ENCODE peak calls at places on chromosome 4, in eight cellular contexts. One of them, this sample, is unnamed.

GRCh38 chr4:5383191-5383980 is 325.0 kb downstream of the EVC2 start:
- DNase-seq in epithelial cell of esophagus: no peak
- DNase-seq in germinal center: no peak
- DNase-seq in choroid plexus epithelial cell: no peak
- DNase-seq in EH: peak; percentile 76
- DNase-seq in NCI-H510A treated with DMSO at 0.1 percent for 48 hours: no peak
- DNase-seq in stimulated activated CD8-positive, alpha-beta memory T cell treated with anti-CD3 and anti-CD28 coated beads, Interleukin-7, amount 100 ng/mL, for 24 hours: no peak
- DNase-seq in RPMI7951: no peak
- DNase-seq in this sample: no peak

GRCh38 chr4:3311095-3311372 is 18.2 kb downstream of the RGS12 start:
- DNase-seq in epithelial cell of esophagus: no peak
- DNase-seq in germinal center: no peak
- DNase-seq in choroid plexus epithelial cell: no peak
- DNase-seq in EH: no peak
- DNase-seq in NCI-H510A treated with DMSO at 0.1 percent for 48 hours: no peak
- DNase-seq in stimulated activated CD8-positive, alpha-beta memory T cell treated with anti-CD3 and anti-CD28 coated beads, Interleukin-7, amount 100 ng/mL, for 24 hours: no peak
- DNase-seq in RPMI7951: no peak
- DNase-seq in this sample: no peak

GRCh38 chr4:153038493-153039311 is 102.6 kb downstream of the FHDC1 start:
- DNase-seq in epithelial cell of esophagus: no peak
- DNase-seq in germinal center: no peak
- DNase-seq in choroid plexus epithelial cell: no peak
- DNase-seq in EH: no peak
- DNase-seq in NCI-H510A treated with DMSO at 0.1 percent for 48 hours: peak; percentile 94
- DNase-seq in stimulated activated CD8-positive, alpha-beta memory T cell treated with anti-CD3 and anti-CD28 coated beads, Interleukin-7, amount 100 ng/mL, for 24 hours: no peak
- DNase-seq in RPMI7951: no peak
- DNase-seq in this sample: no peak

GRCh38 chr4:73730854-73731253 is 9.5 kb upstream of the CXCL8 start:
- DNase-seq in epithelial cell of esophagus: no peak
- DNase-seq in germinal center: no peak
- DNase-seq in choroid plexus epithelial cell: no peak
- DNase-seq in EH: no peak
- DNase-seq in NCI-H510A treated with DMSO at 0.1 percent for 48 hours: no peak
- DNase-seq in stimulated activated CD8-positive, alpha-beta memory T cell treated with anti-CD3 and anti-CD28 coated beads, Interleukin-7, amount 100 ng/mL, for 24 hours: no peak
- DNase-seq in RPMI7951: no peak
- DNase-seq in this sample: no peak

GRCh38 chr4:64584981-64585557 is 175.8 kb upstream of the TECRL start:
- DNase-seq in epithelial cell of esophagus: peak; percentile 55
- DNase-seq in germinal center: peak; percentile 3
- DNase-seq in choroid plexus epithelial cell: peak; percentile 55
- DNase-seq in EH: peak; percentile 25
- DNase-seq in NCI-H510A treated with DMSO at 0.1 percent for 48 hours: peak; percentile 5
- DNase-seq in stimulated activated CD8-positive, alpha-beta memory T cell treated with anti-CD3 and anti-CD28 coated beads, Interleukin-7, amount 100 ng/mL, for 24 hours: no peak
- DNase-seq in RPMI7951: peak; percentile 9
- DNase-seq in this sample: peak; percentile 6

GRCh38 chr4:176044589-176044951 is 21.1 kb upstream of the WDR17 start:
- DNase-seq in epithelial cell of esophagus: no peak
- DNase-seq in germinal center: no peak
- DNase-seq in choroid plexus epithelial cell: no peak
- DNase-seq in EH: peak; percentile 34
- DNase-seq in NCI-H510A treated with DMSO at 0.1 percent for 48 hours: no peak
- DNase-seq in stimulated activated CD8-positive, alpha-beta memory T cell treated with anti-CD3 and anti-CD28 coated beads, Interleukin-7, amount 100 ng/mL, for 24 hours: no peak
- DNase-seq in RPMI7951: peak; percentile 1
- DNase-seq in this sample: no peak

GRCh38 chr4:99205104-99205979 is 13.7 kb downstream of the ADH6 start:
- DNase-seq in epithelial cell of esophagus: peak; percentile 53
- DNase-seq in germinal center: no peak
- DNase-seq in choroid plexus epithelial cell: peak; percentile 59
- DNase-seq in EH: peak; percentile 21
- DNase-seq in NCI-H510A treated with DMSO at 0.1 percent for 48 hours: no peak
- DNase-seq in stimulated activated CD8-positive, alpha-beta memory T cell treated with anti-CD3 and anti-CD28 coated beads, Interleukin-7, amount 100 ng/mL, for 24 hours: no peak
- DNase-seq in RPMI7951: no peak
- DNase-seq in this sample: no peak

GRCh38 chr4:128525939-128526630 is 238.5 kb upstream of the PGRMC2 start:
- DNase-seq in epithelial cell of esophagus: peak; percentile 92
- DNase-seq in germinal center: no peak
- DNase-seq in choroid plexus epithelial cell: peak; percentile 83
- DNase-seq in EH: peak; percentile 41
- DNase-seq in NCI-H510A treated with DMSO at 0.1 percent for 48 hours: no peak
- DNase-seq in stimulated activated CD8-positive, alpha-beta memory T cell treated with anti-CD3 and anti-CD28 coated beads, Interleukin-7, amount 100 ng/mL, for 24 hours: no peak
- DNase-seq in RPMI7951: no peak
- DNase-seq in this sample: no peak

GRCh38 chr4:38523054-38523453 is 140.9 kb upstream of the KLF3 start:
- DNase-seq in epithelial cell of esophagus: no peak
- DNase-seq in germinal center: no peak
- DNase-seq in choroid plexus epithelial cell: no peak
- DNase-seq in EH: no peak
- DNase-seq in NCI-H510A treated with DMSO at 0.1 percent for 48 hours: no peak
- DNase-seq in stimulated activated CD8-positive, alpha-beta memory T cell treated with anti-CD3 and anti-CD28 coated beads, Interleukin-7, amount 100 ng/mL, for 24 hours: no peak
- DNase-seq in RPMI7951: no peak
- DNase-seq in this sample: no peak

GRCh38 chr4:5809216-5809776 is 83.6 kb downstream of the CRMP1 start:
- DNase-seq in epithelial cell of esophagus: no peak
- DNase-seq in germinal center: no peak
- DNase-seq in choroid plexus epithelial cell: no peak
- DNase-seq in EH: no peak
- DNase-seq in NCI-H510A treated with DMSO at 0.1 percent for 48 hours: no peak
- DNase-seq in stimulated activated CD8-positive, alpha-beta memory T cell treated with anti-CD3 and anti-CD28 coated beads, Interleukin-7, amount 100 ng/mL, for 24 hours: no peak
- DNase-seq in RPMI7951: no peak
- DNase-seq in this sample: no peak

GRCh38 chr4:53489279-53489889 is 101.9 kb downstream of the LNX1 start:
- DNase-seq in epithelial cell of esophagus: peak; percentile 64
- DNase-seq in germinal center: no peak
- DNase-seq in choroid plexus epithelial cell: peak; percentile 47
- DNase-seq in EH: peak; percentile 80
- DNase-seq in NCI-H510A treated with DMSO at 0.1 percent for 48 hours: no peak
- DNase-seq in stimulated activated CD8-positive, alpha-beta memory T cell treated with anti-CD3 and anti-CD28 coated beads, Interleukin-7, amount 100 ng/mL, for 24 hours: no peak
- DNase-seq in RPMI7951: peak; percentile 70
- DNase-seq in this sample: no peak

GRCh38 chr4:152115794-152116193 is 355.0 kb upstream of the GATB start:
- DNase-seq in epithelial cell of esophagus: no peak
- DNase-seq in germinal center: no peak
- DNase-seq in choroid plexus epithelial cell: no peak
- DNase-seq in EH: no peak
- DNase-seq in NCI-H510A treated with DMSO at 0.1 percent for 48 hours: no peak
- DNase-seq in stimulated activated CD8-positive, alpha-beta memory T cell treated with anti-CD3 and anti-CD28 coated beads, Interleukin-7, amount 100 ng/mL, for 24 hours: no peak
- DNase-seq in RPMI7951: no peak
- DNase-seq in this sample: no peak

GRCh38 chr4:53994382-53994781 is 70.0 kb downstream of the CHIC2 start:
- DNase-seq in epithelial cell of esophagus: no peak
- DNase-seq in germinal center: no peak
- DNase-seq in choroid plexus epithelial cell: no peak
- DNase-seq in EH: no peak
- DNase-seq in NCI-H510A treated with DMSO at 0.1 percent for 48 hours: no peak
- DNase-seq in stimulated activated CD8-positive, alpha-beta memory T cell treated with anti-CD3 and anti-CD28 coated beads, Interleukin-7, amount 100 ng/mL, for 24 hours: no peak
- DNase-seq in RPMI7951: no peak
- DNase-seq in this sample: no peak

GRCh38 chr4:34861661-34862060 is 1382.7 kb downstream of the ARAP2 start:
- DNase-seq in epithelial cell of esophagus: no peak
- DNase-seq in germinal center: no peak
- DNase-seq in choroid plexus epithelial cell: peak; percentile 44
- DNase-seq in EH: no peak
- DNase-seq in NCI-H510A treated with DMSO at 0.1 percent for 48 hours: no peak
- DNase-seq in stimulated activated CD8-positive, alpha-beta memory T cell treated with anti-CD3 and anti-CD28 coated beads, Interleukin-7, amount 100 ng/mL, for 24 hours: no peak
- DNase-seq in RPMI7951: no peak
- DNase-seq in this sample: no peak

GRCh38 chr4:82510216-82510615 is 51.6 kb downstream of the TMEM150C start:
- DNase-seq in epithelial cell of esophagus: no peak
- DNase-seq in germinal center: no peak
- DNase-seq in choroid plexus epithelial cell: no peak
- DNase-seq in EH: no peak
- DNase-seq in NCI-H510A treated with DMSO at 0.1 percent for 48 hours: no peak
- DNase-seq in stimulated activated CD8-positive, alpha-beta memory T cell treated with anti-CD3 and anti-CD28 coated beads, Interleukin-7, amount 100 ng/mL, for 24 hours: no peak
- DNase-seq in RPMI7951: no peak
- DNase-seq in this sample: no peak

GRCh38 chr4:7197910-7198309 is 5.6 kb downstream of the SORCS2 start:
- DNase-seq in epithelial cell of esophagus: no peak
- DNase-seq in germinal center: no peak
- DNase-seq in choroid plexus epithelial cell: no peak
- DNase-seq in EH: no peak
- DNase-seq in NCI-H510A treated with DMSO at 0.1 percent for 48 hours: no peak
- DNase-seq in stimulated activated CD8-positive, alpha-beta memory T cell treated with anti-CD3 and anti-CD28 coated beads, Interleukin-7, amount 100 ng/mL, for 24 hours: no peak
- DNase-seq in RPMI7951: peak; percentile 18
- DNase-seq in this sample: no peak

GRCh38 chr4:170025523-170026252 is 507 bp downstream of the MFAP3L start:
- DNase-seq in epithelial cell of esophagus: peak; percentile 14
- DNase-seq in germinal center: no peak
- DNase-seq in choroid plexus epithelial cell: peak; percentile 16
- DNase-seq in EH: no peak
- DNase-seq in NCI-H510A treated with DMSO at 0.1 percent for 48 hours: no peak
- DNase-seq in stimulated activated CD8-positive, alpha-beta memory T cell treated with anti-CD3 and anti-CD28 coated beads, Interleukin-7, amount 100 ng/mL, for 24 hours: no peak
- DNase-seq in RPMI7951: no peak
- DNase-seq in this sample: no peak

GRCh38 chr4:53012738-53013137 is 150.6 kb downstream of the RASL11B start:
- DNase-seq in epithelial cell of esophagus: no peak
- DNase-seq in germinal center: no peak
- DNase-seq in choroid plexus epithelial cell: peak; percentile 58
- DNase-seq in EH: peak; percentile 65
- DNase-seq in NCI-H510A treated with DMSO at 0.1 percent for 48 hours: no peak
- DNase-seq in stimulated activated CD8-positive, alpha-beta memory T cell treated with anti-CD3 and anti-CD28 coated beads, Interleukin-7, amount 100 ng/mL, for 24 hours: no peak
- DNase-seq in RPMI7951: peak; percentile 27
- DNase-seq in this sample: no peak

GRCh38 chr4:3836041-3836801 is 70.0 kb downstream of the ADRA2C start:
- DNase-seq in epithelial cell of esophagus: no peak
- DNase-seq in germinal center: peak; percentile 21
- DNase-seq in choroid plexus epithelial cell: no peak
- DNase-seq in EH: no peak
- DNase-seq in NCI-H510A treated with DMSO at 0.1 percent for 48 hours: no peak
- DNase-seq in stimulated activated CD8-positive, alpha-beta memory T cell treated with anti-CD3 and anti-CD28 coated beads, Interleukin-7, amount 100 ng/mL, for 24 hours: no peak
- DNase-seq in RPMI7951: no peak
- DNase-seq in this sample: no peak

GRCh38 chr4:98967916-98968315 is 27.6 kb upstream of the METAP1 start:
- DNase-seq in epithelial cell of esophagus: no peak
- DNase-seq in germinal center: no peak
- DNase-seq in choroid plexus epithelial cell: no peak
- DNase-seq in EH: no peak
- DNase-seq in NCI-H510A treated with DMSO at 0.1 percent for 48 hours: no peak
- DNase-seq in stimulated activated CD8-positive, alpha-beta memory T cell treated with anti-CD3 and anti-CD28 coated beads, Interleukin-7, amount 100 ng/mL, for 24 hours: no peak
- DNase-seq in RPMI7951: no peak
- DNase-seq in this sample: no peak